ENCODE peak calls at places on chromosomes 4 and X, in seven cellular contexts. One of them, this sample, is unnamed.

GRCh38 chrX:14607446-14607845 is 78.1 kb downstream of the GLRA2 start:
- DNase-seq in K562: no peak
- DNase-seq in GM12878: no peak
- DNase-seq in HCT116: no peak
- DNase-seq in HepG2: no peak
- DNase-seq in H1: no peak
- DNase-seq in SK-N-SH: no peak
- DNase-seq in this sample: no peak

GRCh38 chr4:123405212-123405856 is 8.7 kb downstream of the SPRY1 start:
- DNase-seq in HepG2: no peak
- DNase-seq in K562: no peak
- DNase-seq in HCT116: no peak
- DNase-seq in SK-N-SH: no peak
- DNase-seq in GM12878: no peak
- DNase-seq in H1: no peak
- DNase-seq in this sample: no peak

GRCh38 chrX:15524417-15524816 is 23.8 kb downstream of the BMX start:
- DNase-seq in GM12878: no peak
- DNase-seq in K562: no peak
- DNase-seq in HCT116: no peak
- DNase-seq in HepG2: no peak
- DNase-seq in SK-N-SH: no peak
- DNase-seq in H1: no peak
- DNase-seq in this sample: no peak

GRCh38 chrX:12570859-12571501 is 220.2 kb upstream of the PRPS2 start:
- DNase-seq in HepG2: no peak
- DNase-seq in H1: no peak
- DNase-seq in SK-N-SH: no peak
- DNase-seq in GM12878: no peak
- DNase-seq in K562: no peak
- DNase-seq in HCT116: no peak
- DNase-seq in this sample: no peak

GRCh38 chrX:100829730-100830129 is 9.5 kb downstream of the CSTF2 start:
- DNase-seq in SK-N-SH: no peak
- DNase-seq in GM12878: peak
- DNase-seq in HCT116: no peak
- DNase-seq in H1: no peak
- DNase-seq in HepG2: no peak
- DNase-seq in K562: no peak
- DNase-seq in this sample: no peak

GRCh38 chr4:11729548-11729947 is 300.9 kb upstream of the HS3ST1 start:
- DNase-seq in K562: no peak
- DNase-seq in HepG2: no peak
- DNase-seq in SK-N-SH: no peak
- DNase-seq in GM12878: no peak
- DNase-seq in H1: no peak
- DNase-seq in HCT116: no peak
- DNase-seq in this sample: no peak

GRCh38 chr4:102829803-102830202 is 2.5 kb upstream of the UBE2D3 start:
- DNase-seq in SK-N-SH: no peak
- DNase-seq in HCT116: no peak
- DNase-seq in GM12878: no peak
- DNase-seq in HepG2: no peak
- DNase-seq in H1: no peak
- DNase-seq in K562: no peak
- DNase-seq in this sample: no peak

GRCh38 chrX:9578083-9578779 is 113.4 kb downstream of the TBL1X start:
- DNase-seq in GM12878: no peak
- DNase-seq in H1: no peak
- DNase-seq in HepG2: no peak
- DNase-seq in K562: no peak
- DNase-seq in SK-N-SH: peak
- DNase-seq in HCT116: no peak
- DNase-seq in this sample: no peak

GRCh38 chr4:76767983-76768382 is 130.0 kb downstream of the SOWAHB start:
- DNase-seq in K562: no peak
- DNase-seq in GM12878: no peak
- DNase-seq in SK-N-SH: no peak
- DNase-seq in HCT116: no peak
- DNase-seq in H1: no peak
- DNase-seq in HepG2: peak
- DNase-seq in this sample: no peak

GRCh38 chr4:184810720-184811119 is 15.0 kb downstream of the ACSL1 start:
- DNase-seq in SK-N-SH: no peak
- DNase-seq in H1: no peak
- DNase-seq in HCT116: no peak
- DNase-seq in GM12878: no peak
- DNase-seq in HepG2: no peak
- DNase-seq in K562: no peak
- DNase-seq in this sample: no peak

GRCh38 chr4:33592701-33593100 is 2651.6 kb downstream of the ARAP2 start:
- DNase-seq in SK-N-SH: no peak
- DNase-seq in H1: no peak
- DNase-seq in HepG2: no peak
- DNase-seq in HCT116: peak
- DNase-seq in GM12878: no peak
- DNase-seq in K562: no peak
- DNase-seq in this sample: no peak

GRCh38 chr4:140884431-140885058 is 128.4 kb upstream of the TBC1D9 start:
- DNase-seq in GM12878: peak
- DNase-seq in HepG2: peak
- DNase-seq in SK-N-SH: peak
- DNase-seq in K562: peak
- DNase-seq in HCT116: peak
- DNase-seq in H1: peak
- DNase-seq in this sample: peak

GRCh38 chrX:129360175-129360574 is 163.1 kb downstream of the SMARCA1 start:
- DNase-seq in HCT116: peak
- DNase-seq in HepG2: peak
- DNase-seq in GM12878: peak
- DNase-seq in H1: peak
- DNase-seq in SK-N-SH: peak
- DNase-seq in K562: peak
- DNase-seq in this sample: peak

GRCh38 chrX:16205840-16206239 is 38.6 kb downstream of the MAGEB17 start:
- DNase-seq in H1: no peak
- DNase-seq in HepG2: no peak
- DNase-seq in HCT116: no peak
- DNase-seq in K562: no peak
- DNase-seq in SK-N-SH: no peak
- DNase-seq in GM12878: no peak
- DNase-seq in this sample: no peak

GRCh38 chrX:82230013-82230412 is 1028.1 kb downstream of the SH3BGRL start:
- DNase-seq in HCT116: no peak
- DNase-seq in K562: no peak
- DNase-seq in GM12878: no peak
- DNase-seq in HepG2: no peak
- DNase-seq in H1: no peak
- DNase-seq in SK-N-SH: no peak
- DNase-seq in this sample: peak

GRCh38 chr4:115090483-115091075 is 22.8 kb downstream of the NDST4 start:
- DNase-seq in HCT116: peak
- DNase-seq in GM12878: no peak
- DNase-seq in HepG2: peak
- DNase-seq in H1: no peak
- DNase-seq in K562: no peak
- DNase-seq in SK-N-SH: peak
- DNase-seq in this sample: peak

GRCh38 chr4:17866790-17867189 is 56.0 kb downstream of the NCAPG start:
- DNase-seq in H1: no peak
- DNase-seq in GM12878: no peak
- DNase-seq in SK-N-SH: no peak
- DNase-seq in HCT116: no peak
- DNase-seq in K562: no peak
- DNase-seq in HepG2: no peak
- DNase-seq in this sample: no peak

GRCh38 chr4:961651-962230 is 11.6 kb downstream of the DGKQ start:
- DNase-seq in SK-N-SH: no peak
- DNase-seq in GM12878: no peak
- DNase-seq in HepG2: no peak
- DNase-seq in HCT116: no peak
- DNase-seq in K562: no peak
- DNase-seq in H1: no peak
- DNase-seq in this sample: no peak

GRCh38 chrX:3384330-3384729 is 37.9 kb upstream of the MXRA5 start:
- DNase-seq in HepG2: no peak
- DNase-seq in SK-N-SH: no peak
- DNase-seq in GM12878: no peak
- DNase-seq in H1: no peak
- DNase-seq in K562: no peak
- DNase-seq in HCT116: no peak
- DNase-seq in this sample: no peak

GRCh38 chrX:106802388-106803275 is at the start of gene TBC1D8B:
- DNase-seq in HCT116: peak
- DNase-seq in SK-N-SH: peak
- DNase-seq in K562: peak
- DNase-seq in H1: peak
- DNase-seq in HepG2: peak
- DNase-seq in GM12878: peak
- DNase-seq in this sample: peak

GRCh38 chr4:26410385-26411293 is 79.6 kb downstream of the CCKAR start:
- DNase-seq in SK-N-SH: peak
- DNase-seq in H1: no peak
- DNase-seq in GM12878: peak
- DNase-seq in K562: peak
- DNase-seq in HCT116: no peak
- DNase-seq in HepG2: peak
- DNase-seq in this sample: peak

GRCh38 chrX:67555578-67556203 is 11.9 kb downstream of the AR start:
- DNase-seq in HCT116: no peak
- DNase-seq in SK-N-SH: peak
- DNase-seq in HepG2: peak
- DNase-seq in H1: peak
- DNase-seq in GM12878: no peak
- DNase-seq in K562: peak
- DNase-seq in this sample: no peak

GRCh38 chrX:49139713-49140112 is 16.2 kb upstream of the GPKOW start:
- DNase-seq in SK-N-SH: no peak
- DNase-seq in HepG2: peak
- DNase-seq in HCT116: no peak
- DNase-seq in GM12878: no peak
- DNase-seq in K562: no peak
- DNase-seq in H1: no peak
- DNase-seq in this sample: no peak

GRCh38 chr4:134470544-134470943 is 269.0 kb upstream of the PABPC4L start:
- DNase-seq in HCT116: no peak
- DNase-seq in SK-N-SH: no peak
- DNase-seq in HepG2: peak
- DNase-seq in GM12878: no peak
- DNase-seq in K562: no peak
- DNase-seq in H1: no peak
- DNase-seq in this sample: no peak

GRCh38 chrX:128619490-128619889 is 567.3 kb upstream of the ACTRT1 start:
- DNase-seq in SK-N-SH: no peak
- DNase-seq in HCT116: no peak
- DNase-seq in K562: no peak
- DNase-seq in HepG2: no peak
- DNase-seq in H1: no peak
- DNase-seq in GM12878: no peak
- DNase-seq in this sample: no peak

GRCh38 chr4:158131037-158131436 is 41.8 kb downstream of the GASK1B start:
- DNase-seq in K562: no peak
- DNase-seq in HCT116: no peak
- DNase-seq in GM12878: no peak
- DNase-seq in SK-N-SH: no peak
- DNase-seq in H1: no peak
- DNase-seq in HepG2: no peak
- DNase-seq in this sample: no peak
- TF ChIP-seq JUND in K562: no peak
- TF ChIP-seq JUND in HCT116: no peak
- TF ChIP-seq JUND in GM12878: no peak
- TF ChIP-seq JUND in SK-N-SH: no peak
- TF ChIP-seq JUND in H1: no peak
- TF ChIP-seq JUND in HepG2: no peak
- TF ChIP-seq JUND in this sample: no peak

DNA sequence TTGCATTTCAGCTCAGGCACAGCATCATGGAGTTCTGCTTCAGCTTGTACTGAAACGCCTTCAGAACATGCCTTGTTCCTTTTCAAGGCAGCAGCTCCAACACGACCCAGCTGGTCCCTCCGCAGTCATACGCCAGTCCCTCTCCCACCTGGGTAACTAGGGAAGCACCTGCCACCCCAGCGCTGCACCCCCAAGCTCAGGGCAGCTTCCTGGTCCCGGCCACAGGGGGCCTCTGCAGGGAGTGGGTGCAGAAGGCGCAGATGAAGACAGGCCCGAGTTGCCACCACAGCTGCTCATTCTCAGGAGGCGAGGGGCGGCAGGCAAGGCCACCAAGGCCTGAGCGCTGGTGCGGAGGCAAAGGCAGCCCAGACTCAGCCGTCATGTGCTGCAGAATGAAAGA is 21.8 kb downstream of the WDR1 start:
- DNase-seq in K562: no peak
- DNase-seq in SK-N-SH: no peak
- DNase-seq in H1: no peak
- DNase-seq in HepG2: no peak
- DNase-seq in GM12878: no peak
- DNase-seq in HCT116: no peak
- DNase-seq in this sample: no peak
- TF ChIP-seq JUND in K562: no peak
- TF ChIP-seq JUND in SK-N-SH: no peak
- TF ChIP-seq JUND in H1: no peak
- TF ChIP-seq JUND in HepG2: no peak
- TF ChIP-seq JUND in GM12878: no peak
- TF ChIP-seq JUND in HCT116: no peak
- TF ChIP-seq JUND in this sample: no peak

GRCh38 chrX:150062292-150063137 is 124.2 kb upstream of the EOLA2 start:
- DNase-seq in HCT116: no peak
- DNase-seq in K562: no peak
- DNase-seq in SK-N-SH: no peak
- DNase-seq in GM12878: no peak
- DNase-seq in HepG2: no peak
- DNase-seq in H1: no peak
- DNase-seq in this sample: no peak
- TF ChIP-seq JUND in HCT116: no peak
- TF ChIP-seq JUND in K562: no peak
- TF ChIP-seq JUND in SK-N-SH: peak
- TF ChIP-seq JUND in GM12878: no peak
- TF ChIP-seq JUND in HepG2: no peak
- TF ChIP-seq JUND in H1: no peak
- TF ChIP-seq JUND in this sample: no peak

GRCh38 chrX:71199252-71199651 is 23.8 kb upstream of the GJB1 start:
- DNase-seq in SK-N-SH: no peak
- DNase-seq in HepG2: no peak
- DNase-seq in GM12878: no peak
- DNase-seq in H1: no peak
- DNase-seq in HCT116: no peak
- DNase-seq in K562: no peak
- DNase-seq in this sample: no peak

GRCh38 chrX:71195959-71196727 is 26.9 kb upstream of the GJB1 start:
- DNase-seq in H1: no peak
- DNase-seq in HepG2: no peak
- DNase-seq in K562: no peak
- DNase-seq in GM12878: no peak
- DNase-seq in SK-N-SH: no peak
- DNase-seq in HCT116: no peak
- DNase-seq in this sample: no peak

DNA sequence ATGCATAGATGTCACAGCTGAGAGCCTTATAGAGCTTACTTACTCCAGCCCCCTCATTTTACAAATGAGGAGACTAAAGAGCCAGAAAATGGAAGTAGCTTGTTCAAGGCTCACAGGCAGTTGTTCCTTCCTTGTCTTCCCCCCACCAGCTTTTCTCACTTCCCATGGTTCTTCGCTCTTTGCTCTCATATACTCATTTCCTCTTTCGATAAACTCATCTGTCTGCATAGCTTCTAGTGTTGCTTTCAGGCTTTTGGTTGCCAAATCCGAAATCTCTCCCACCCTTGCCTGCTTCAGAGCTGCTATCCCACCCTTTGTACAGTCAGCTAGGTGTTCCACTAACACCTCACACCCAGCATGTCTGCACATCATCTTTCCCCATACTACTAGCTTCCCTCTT is 25.0 kb upstream of the GJB1 start:
- DNase-seq in HepG2: no peak
- DNase-seq in SK-N-SH: no peak
- DNase-seq in GM12878: peak
- DNase-seq in K562: no peak
- DNase-seq in HCT116: no peak
- DNase-seq in H1: no peak
- DNase-seq in this sample: no peak
- TF ChIP-seq JUND in HepG2: no peak
- TF ChIP-seq JUND in SK-N-SH: no peak
- TF ChIP-seq JUND in GM12878: no peak
- TF ChIP-seq JUND in K562: no peak
- TF ChIP-seq JUND in HCT116: no peak
- TF ChIP-seq JUND in H1: no peak
- TF ChIP-seq JUND in this sample: no peak

This sample was measured in T47D.